ENCODE peak calls at places on chromosome 1, in four cellular contexts. T is mesenchymal stem cell, U is neuronal stem cell, O is H9. B is an unnamed sample.
A peak's percentile ranks its signal among the peaks of the same experiment; 100 is the strongest.

GRCh38 chr1:21871943-21872342 is 59.9 kb downstream of the LDLRAD2 start:
- DNase-seq in U (no peak), O (no peak), T (no peak), B (no peak)

GRCh38 chr1:163361123-163361934 is 39.6 kb downstream of the NUF2 start:
- DNase-seq in O (peak; percentile 28), U (peak; percentile 6), T (peak; percentile 6), B (no peak)

GRCh38 chr1:1510912-1511532 is 940 bp upstream of the ATAD3A start:
- DNase-seq in U (peak; percentile 17), O (peak; percentile 77), T (peak; percentile 35), B (peak; percentile 56)

GRCh38 chr1:168555521-168556046 is 11.8 kb upstream of the XCL2 start:
- DNase-seq in O (no peak), T (no peak), U (no peak), B (no peak)

GRCh38 chr1:203270448-203270847 is 34.9 kb upstream of the BTG2 start:
- DNase-seq in T (no peak), U (no peak), O (no peak), B (no peak)

GRCh38 chr1:243642936-243643335 is 207.1 kb downstream of the AKT3 start:
- DNase-seq in T (peak; percentile 35), O (no peak), U (no peak), B (no peak)

GRCh38 chr1:200780545-200781444 is 42.1 kb downstream of the CAMSAP2 start:
- DNase-seq in U (no peak), O (no peak), T (no peak), B (no peak)

GRCh38 chr1:60978421-60979357 is 103.7 kb upstream of the NFIA start:
- DNase-seq in O (peak; percentile 46), U (no peak), T (peak; percentile 41), B (no peak)

GRCh38 chr1:24679725-24680124 is 36.6 kb downstream of the SRRM1 start:
- DNase-seq in U (no peak), T (no peak), O (no peak), B (no peak)

GRCh38 chr1:106398391-106398790 is 658.1 kb upstream of the PRMT6 start:
- DNase-seq in U (no peak), T (no peak), O (no peak), B (no peak)

GRCh38 chr1:109989656-109990653 is 5.4 kb downstream of the AHCYL1 start:
- DNase-seq in O (no peak), T (no peak), U (no peak), B (no peak)

GRCh38 chr1:212062832-212063438 is 27.4 kb downstream of the DTL start:
- DNase-seq in O (no peak), U (peak; percentile 3), T (peak; percentile 66), B (peak; percentile 76)

GRCh38 chr1:114854693-114855320 is at the start of gene SYCP1:
- DNase-seq in U (no peak), O (peak; percentile 38), T (no peak), B (no peak)

GRCh38 chr1:21435646-21436487 is 4.1 kb upstream of the NBPF3 start:
- DNase-seq in T (no peak), U (no peak), O (no peak), B (no peak)

GRCh38 chr1:159900086-159900680 is at the start of gene CFAP45:
- DNase-seq in U (peak; percentile 86), O (peak; percentile 97), T (peak; percentile 93), B (peak; percentile 96)

GRCh38 chr1:7657287-7658126 is 113.6 kb upstream of the VAMP3 start:
- DNase-seq in O (no peak), T (no peak), U (no peak), B (no peak)

GRCh38 chr1:118767971-118768370 is 220.2 kb downstream of the TBX15 start:
- DNase-seq in U (no peak), O (no peak), T (no peak), B (no peak)

GRCh38 chr1:233094269-233094668 is 143.9 kb downstream of the NTPCR start:
- DNase-seq in O (no peak), T (no peak), U (no peak), B (no peak)

GRCh38 chr1:157156058-157156541 is 17.9 kb upstream of the ETV3 start:
- DNase-seq in O (peak; percentile 91), U (peak; percentile 78), T (peak; percentile 70), B (peak; percentile 76)

GRCh38 chr1:154747841-154748766 is 122.0 kb downstream of the KCNN3 start:
- DNase-seq in U (no peak), O (no peak), T (peak; percentile 86), B (no peak)

DNA sequence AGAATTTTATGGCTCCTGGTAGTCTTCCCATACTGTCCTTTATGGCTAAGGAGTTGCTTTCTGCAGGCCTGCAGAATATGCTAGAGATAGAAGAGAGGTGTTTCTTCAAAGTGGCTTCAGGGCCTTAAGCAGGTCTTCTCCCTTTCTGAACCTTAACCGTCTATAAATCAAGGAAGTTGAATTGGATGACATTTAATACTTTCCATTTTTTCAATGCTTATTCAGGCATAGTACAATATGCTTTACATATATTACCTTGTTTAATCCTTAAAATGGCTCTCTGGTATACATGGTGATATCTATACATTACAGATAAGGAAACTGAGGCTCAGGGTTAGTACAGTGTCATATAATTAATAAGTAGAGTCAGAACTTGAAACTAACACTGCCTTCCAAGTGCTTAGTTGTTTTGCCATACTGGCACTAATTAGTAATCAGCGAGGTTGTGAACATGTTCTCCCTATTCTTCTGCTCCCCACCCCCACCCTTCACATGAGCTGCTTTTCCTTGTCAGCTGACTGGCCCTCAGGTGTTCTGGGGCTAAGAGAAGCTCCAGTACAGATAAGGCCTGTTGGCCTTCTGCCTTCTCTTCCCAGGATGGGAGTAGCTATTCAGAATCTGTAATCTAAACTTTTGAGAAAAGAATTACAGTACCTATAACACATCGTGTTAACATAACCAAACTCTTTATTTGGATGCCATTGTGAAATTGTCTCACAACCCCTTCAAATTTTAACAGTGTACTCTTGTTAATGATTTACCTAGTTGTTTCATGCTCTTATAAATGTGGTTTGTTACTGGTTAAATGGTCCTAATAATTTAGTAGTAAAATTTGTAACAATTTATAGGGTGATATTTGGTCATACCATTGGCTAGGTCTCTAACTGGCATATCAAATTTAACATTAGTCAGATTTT is 13.6 kb downstream of the NFYC start:
- DNase-seq in O (no peak), U (no peak), T (no peak), B (no peak)
- H3K4me2 ChIP-seq in O (no peak overlapping the region), U (no peak overlapping the region), T (no peak overlapping the region), B (no peak overlapping the region)

GRCh38 chr1:214447557-214447871 is 103.9 kb downstream of the PTPN14 start:
- DNase-seq in O (no peak), U (no peak), T (peak; percentile 58), B (peak; percentile 39)
- H2BK12ac ChIP-seq in O (no peak overlapping the region), U (no peak overlapping the region), T (peak overlapping the region; percentile 73), B (no peak overlapping the region)

GRCh38 chr1:162055062-162055461 is 14.4 kb upstream of the NOS1AP start:
- DNase-seq in T (peak; percentile 86), O (no peak), U (no peak), B (no peak)
- H2BK120ac ChIP-seq in T (no peak overlapping the region), O (no peak overlapping the region), U (no peak overlapping the region), B (no peak overlapping the region)

GRCh38 chr1:179092896-179093461 is 11.1 kb downstream of the TOR3A start:
- DNase-seq in U (no peak), O (no peak), T (no peak), B (no peak)
- H3K4me2 ChIP-seq in U (no peak overlapping the region), O (no peak overlapping the region), T (no peak overlapping the region), B (no peak overlapping the region)

GRCh38 chr1:59107916-59108315 is 189.0 kb upstream of the FGGY start:
- DNase-seq in U (no peak), O (no peak), T (no peak), B (no peak)
- H2BK12ac ChIP-seq in U (no peak overlapping the region), O (no peak overlapping the region), T (no peak overlapping the region), B (no peak overlapping the region)

DNA sequence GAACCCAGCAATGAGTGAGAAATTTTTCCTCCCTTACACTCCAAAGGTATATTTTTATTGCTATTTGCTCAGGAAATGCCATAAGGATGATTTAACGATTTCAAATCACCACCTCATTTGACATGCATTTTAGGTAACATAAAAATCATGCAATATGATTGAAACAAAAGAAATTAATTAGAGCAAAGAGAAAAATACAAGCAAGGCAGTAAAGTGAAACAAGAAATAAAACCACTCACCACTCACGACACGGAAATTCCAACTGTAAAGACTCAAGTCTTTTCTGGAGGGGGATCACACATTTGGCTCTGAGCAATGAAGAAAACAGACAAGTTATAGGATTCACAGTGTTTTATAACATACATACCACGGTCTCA is 86.8 kb upstream of the ARHGAP29 start:
- DNase-seq in O (no peak), U (no peak), T (peak; percentile 29), B (no peak)
- H2BK120ac ChIP-seq in O (no peak overlapping the region), U (no peak overlapping the region), T (no peak overlapping the region), B (no peak overlapping the region)

GRCh38 chr1:35574655-35575400 is 1.7 kb downstream of the TFAP2E start:
- DNase-seq in U (no peak), O (no peak), T (no peak), B (peak; percentile 22)

GRCh38 chr1:35573776-35574654 is 901 bp downstream of the TFAP2E start:
- DNase-seq in O (no peak), U (no peak), T (no peak), B (no peak)

GRCh38 chr1:35575401-35575958 is 2.4 kb downstream of the TFAP2E start:
- DNase-seq in O (no peak), T (no peak), U (no peak), B (peak; percentile 31)

GRCh38 chr1:35576061-35576765 is 3.1 kb downstream of the TFAP2E start:
- DNase-seq in O (no peak), U (no peak), T (no peak), B (no peak)

GRCh38 chr1:35577071-35577998 is 4.2 kb downstream of the TFAP2E start:
- DNase-seq in U (no peak), O (peak; percentile 72), T (peak; percentile 37), B (no peak)
- H3K4me2 ChIP-seq in U (peak overlapping the region; percentile 39), O (peak overlapping the region; percentile 83), T (peak overlapping the region; percentile 66), B (peak overlapping the region; percentile 60)

DNA sequence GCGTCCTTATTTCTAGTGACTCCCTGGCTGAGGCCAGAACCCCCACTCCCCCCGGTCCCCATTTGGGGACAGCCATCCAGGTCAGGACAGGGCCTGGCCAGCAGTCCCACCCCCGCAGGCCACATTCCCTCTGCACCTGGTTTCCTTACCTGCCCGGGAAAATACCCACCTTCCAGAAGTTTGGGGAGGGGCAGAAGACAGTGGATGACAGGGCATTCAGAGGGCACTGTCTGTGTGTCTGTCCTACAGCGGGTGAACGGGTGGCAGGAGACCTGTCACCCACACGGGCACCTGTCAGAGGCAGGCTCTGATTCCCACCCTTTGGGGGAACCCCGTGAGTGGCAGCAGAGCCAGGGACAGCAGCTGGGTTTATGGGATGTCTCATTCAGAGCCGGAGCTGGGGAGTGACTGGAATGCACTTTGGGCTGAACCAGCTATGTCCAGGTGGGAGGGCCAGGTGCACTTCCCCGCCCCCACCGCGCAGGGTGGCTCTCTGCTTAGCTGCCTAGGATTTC is 2.0 kb downstream of the ARHGEF16 start:
- DNase-seq in T (no peak), U (no peak), O (no peak), B (no peak)
- H2BK12ac ChIP-seq in T (no peak overlapping the region), U (no peak overlapping the region), O (no peak overlapping the region), B (no peak overlapping the region)

GRCh38 chr1:181097242-181097641 is 8.7 kb downstream of the IER5 start:
- DNase-seq in T (peak; percentile 58), U (no peak), O (no peak), B (no peak)
- H2BK120ac ChIP-seq in T (no peak overlapping the region), U (no peak overlapping the region), O (no peak overlapping the region), B (no peak overlapping the region)

GRCh38 chr1:244896550-244896949 is 32.2 kb upstream of the HNRNPU start:
- DNase-seq in O (no peak), T (peak; percentile 90), U (no peak), B (peak; percentile 62)
- H3K4me2 ChIP-seq in O (no peak overlapping the region), T (no peak overlapping the region), U (no peak overlapping the region), B (no peak overlapping the region)

B was measured in trophoblast cell.